ENCODE peak calls at places on chromosomes 2 and 18, in four cellular contexts. T is foreskin fibroblast, M is psoas muscle, N is glutamatergic neuron. C is an unnamed sample.

GRCh38 chr2:190947711-190948251 is 66.2 kb downstream of the STAT1 start:
- DNase-seq in T (peak), M (no peak), N (no peak), C (no peak)

GRCh38 chr18:74796928-74797576 is 199.4 kb downstream of the ZNF407 start:
- DNase-seq in T (peak), M (no peak), N (no peak), C (no peak)

GRCh38 chr2:167191588-167191987 is 303.3 kb downstream of the XIRP2 start:
- DNase-seq in T (peak), M (no peak), N (no peak), C (no peak)

GRCh38 chr2:153622285-153622684 is 143.7 kb upstream of the RPRM start:
- DNase-seq in T (no peak), M (no peak), N (no peak), C (no peak)

GRCh38 chr2:178306351-178307073 is 112.2 kb downstream of the OSBPL6 start:
- DNase-seq in T (peak), M (no peak), N (peak), C (no peak)

GRCh38 chr2:111236027-111236426 is 115.3 kb downstream of the BCL2L11 start:
- DNase-seq in T (no peak), M (peak), N (no peak), C (no peak)

GRCh38 chr2:86221066-86221684 is 21.9 kb downstream of the MRPL35 start:
- DNase-seq in T (no peak), M (peak), N (peak), C (no peak)

GRCh38 chr2:121287146-121287798 is 2.3 kb upstream of the TFCP2L1 start:
- DNase-seq in T (no peak), M (no peak), N (no peak), C (no peak)

GRCh38 chr2:121388371-121388770 is 103.4 kb upstream of the TFCP2L1 start:
- DNase-seq in T (no peak), M (no peak), N (no peak), C (no peak)

GRCh38 chr2:99066602-99067001 is 74.9 kb upstream of the C2orf15 start:
- DNase-seq in T (peak), M (no peak), N (peak), C (no peak)

GRCh38 chr18:45106331-45106774 is 425.7 kb downstream of the SETBP1 start:
- DNase-seq in T (no peak), M (no peak), N (no peak), C (no peak)

GRCh38 chr2:227717687-227718567 is at the start of gene SLC19A3:
- DNase-seq in T (peak), M (peak), N (peak), C (peak)

GRCh38 chr18:58335821-58336220 is 291.8 kb downstream of the NEDD4L start:
- DNase-seq in T (no peak), M (no peak), N (no peak), C (no peak)

GRCh38 chr2:33495683-33496082 is 19.2 kb downstream of the RASGRP3 start:
- DNase-seq in T (no peak), M (no peak), N (no peak), C (no peak)

GRCh38 chr2:224252601-224253000 is 149.3 kb downstream of the FAM124B start:
- DNase-seq in T (peak), M (no peak), N (no peak), C (no peak)

GRCh38 chr2:7619203-7619602 is 702.0 kb downstream of the RNF144A start:
- DNase-seq in T (no peak), M (no peak), N (no peak), C (no peak)

GRCh38 chr18:36162981-36163380 is 24.3 kb upstream of the MOCOS start:
- DNase-seq in T (no peak), M (no peak), N (no peak), C (no peak)

GRCh38 chr18:46917808-46918600 is 602 bp downstream of the KATNAL2 start:
- DNase-seq in T (peak), M (peak), N (no peak), C (no peak)

GRCh38 chr2:172437419-172438063 is 10.2 kb downstream of the ITGA6 start:
- DNase-seq in T (no peak), M (no peak), N (no peak), C (no peak)

GRCh38 chr2:26459991-26460612 is 17.8 kb downstream of the OTOF start:
- DNase-seq in T (no peak), M (no peak), N (no peak), C (no peak)
- TF ChIP-seq CTCF in T (peak), M (no peak), N (no peak), C (no peak)

GRCh38 chr18:67590571-67591141 is 74.1 kb upstream of the DSEL start:
- DNase-seq in T (peak), M (no peak), N (no peak), C (no peak)
- TF ChIP-seq CTCF in T (peak), M (no peak), N (no peak), C (no peak)

DNA sequence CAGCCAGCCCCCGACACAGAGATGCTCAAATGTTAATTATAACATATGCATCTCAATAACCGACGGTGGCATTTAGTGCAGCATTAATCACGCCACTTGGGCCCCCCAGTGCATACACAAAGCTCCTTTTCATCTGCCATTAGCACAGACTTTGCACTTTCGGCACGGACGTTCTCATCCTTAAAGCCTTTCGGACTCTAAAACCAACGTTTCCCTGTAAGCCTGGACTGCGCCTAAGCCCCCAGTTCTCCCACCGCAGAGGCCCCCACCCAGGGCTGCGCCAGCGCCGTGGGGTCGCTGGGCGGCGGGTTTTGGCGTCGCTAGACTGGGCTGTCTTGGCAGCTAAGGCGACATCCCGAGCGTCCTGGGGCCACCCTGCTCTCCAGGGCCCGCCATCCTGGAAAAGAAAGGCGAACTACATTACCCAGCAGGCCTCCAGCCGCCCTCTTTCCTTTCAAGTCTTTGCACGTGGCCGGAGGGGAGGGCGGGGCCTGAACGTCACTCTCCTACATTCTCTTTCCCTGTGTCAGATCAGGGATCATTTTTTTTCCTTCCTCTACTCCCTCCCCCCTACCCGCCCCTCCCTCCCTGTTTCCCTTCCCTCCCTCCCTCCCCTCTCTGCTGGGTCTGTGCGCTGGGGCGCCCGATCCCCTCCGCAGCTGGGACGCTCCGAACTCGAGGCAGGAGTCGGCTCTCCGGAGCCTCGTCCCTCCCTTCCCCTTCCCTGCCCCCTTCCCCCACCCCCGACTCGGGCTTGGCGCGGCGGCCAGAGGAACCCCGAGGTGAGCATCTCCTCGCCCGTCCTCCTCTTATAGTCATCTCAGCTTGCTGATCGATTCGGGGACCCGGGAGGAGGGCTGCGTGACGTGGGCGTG is at the start of gene CTIF:
- DNase-seq in T (peak), M (peak), N (peak), C (peak)
- TF ChIP-seq CTCF in T (no peak), M (no peak), N (no peak), C (peak)

GRCh38 chr18:37398248-37398920 is 167.2 kb downstream of the CELF4 start:
- DNase-seq in T (peak), M (no peak), N (no peak), C (no peak)
- TF ChIP-seq CTCF in T (no peak), M (no peak), N (no peak), C (no peak)

GRCh38 chr18:54330768-54331548 is 26.7 kb downstream of the STARD6 start:
- DNase-seq in T (no peak), M (no peak), N (no peak), C (no peak)
- TF ChIP-seq CTCF in T (no peak), M (no peak), N (no peak), C (no peak)

GRCh38 chr2:117702098-117702497 is 112.4 kb upstream of the DDX18 start:
- DNase-seq in T (no peak), M (no peak), N (no peak), C (no peak)
- TF ChIP-seq CTCF in T (no peak), M (no peak), N (no peak), C (no peak)

DNA sequence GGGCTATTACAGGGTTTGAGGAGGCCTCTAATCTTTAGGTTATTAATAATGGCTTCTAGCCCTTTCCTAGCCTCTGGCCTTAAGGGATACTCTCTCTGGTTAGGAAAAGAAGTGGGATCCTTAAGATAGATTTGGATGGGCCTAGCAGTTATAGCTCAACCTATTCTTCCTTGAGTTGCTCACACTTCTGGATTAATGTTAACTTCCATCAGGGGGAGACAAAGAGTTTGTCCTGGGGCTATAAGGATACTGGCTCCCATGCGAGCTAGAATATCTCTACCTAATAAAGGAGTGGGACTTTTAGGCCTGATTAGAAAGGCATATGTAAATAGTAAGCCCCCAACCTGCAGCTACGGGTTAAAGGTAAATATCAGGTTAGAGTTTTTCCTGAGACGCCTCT is 14.3 kb upstream of the PTH2R start:
- DNase-seq in T (no peak), M (no peak), N (no peak), C (no peak)
- TF ChIP-seq CTCF in T (peak), M (no peak), N (no peak), C (no peak)

GRCh38 chr18:3671181-3671580 is 221.2 kb downstream of the TGIF1 start:
- DNase-seq in T (no peak), M (no peak), N (no peak), C (no peak)

GRCh38 chr18:3675994-3676393 is 226.0 kb downstream of the TGIF1 start:
- DNase-seq in T (no peak), M (no peak), N (no peak), C (no peak)

GRCh38 chr18:3679254-3679653 is 229.3 kb downstream of the TGIF1 start:
- DNase-seq in T (no peak), M (no peak), N (no peak), C (no peak)

GRCh38 chr18:3675446-3675845 is 225.5 kb downstream of the TGIF1 start:
- DNase-seq in T (peak), M (no peak), N (no peak), C (no peak)
- TF ChIP-seq CTCF in T (no peak), M (no peak), N (no peak), C (no peak)

GRCh38 chr2:106867231-106867943 is 18.6 kb downstream of the ST6GAL2 start:
- DNase-seq in T (no peak), M (no peak), N (no peak), C (no peak)

GRCh38 chr2:106859498-106859897 is 26.5 kb downstream of the ST6GAL2 start:
- DNase-seq in T (no peak), M (no peak), N (no peak), C (no peak)

GRCh38 chr2:106866636-106867035 is 19.3 kb downstream of the ST6GAL2 start:
- DNase-seq in T (no peak), M (no peak), N (no peak), C (no peak)

GRCh38 chr2:106864051-106864450 is 21.9 kb downstream of the ST6GAL2 start:
- DNase-seq in T (no peak), M (no peak), N (no peak), C (no peak)

DNA sequence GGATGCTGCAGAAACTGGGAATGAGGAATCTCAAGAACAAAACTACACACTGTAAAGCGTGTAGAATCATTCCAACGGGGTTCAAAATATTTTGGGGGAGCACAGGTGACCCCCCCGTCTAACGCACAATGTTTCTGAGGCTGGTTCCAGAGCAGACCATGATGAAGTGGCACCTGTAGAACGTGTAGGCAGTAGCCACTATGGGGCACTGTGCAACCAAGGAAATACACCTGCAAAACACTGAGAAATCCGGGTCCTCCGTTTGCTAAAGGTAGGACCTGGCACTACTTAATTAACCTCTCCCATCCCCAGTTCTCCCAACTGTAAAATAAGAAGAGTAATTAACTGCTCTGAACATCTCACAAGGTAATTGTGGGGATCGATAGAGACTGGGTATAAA is 22.6 kb downstream of the ST6GAL2 start:
- DNase-seq in T (no peak), M (no peak), N (no peak), C (no peak)
- TF ChIP-seq CTCF in T (peak), M (peak), N (no peak), C (peak)

GRCh38 chr2:127701651-127702394 is 526 bp downstream of the SFT2D3 start:
- DNase-seq in T (peak), M (peak), N (peak), C (no peak)
- TF ChIP-seq CTCF in T (peak), M (peak), N (no peak), C (peak)

C was measured in type B pancreatic cell.